ENCODE peak calls at places on chromosomes 1 and 21, in nine cellular contexts. One of them, this sample, is unnamed.

GRCh38 chr1:186785503-186785902 is 43.2 kb upstream of the PLA2G4A start:
- DNase-seq in lower leg skin: no peak
- DNase-seq in fibroblast of lung: no peak
- DNase-seq in lower lobe of right lung: no peak
- DNase-seq in pancreas: no peak
- DNase-seq in endodermal cell: no peak
- DNase-seq in adrenal gland: no peak
- DNase-seq in left lung: no peak
- DNase-seq in psoas muscle: no peak
- DNase-seq in this sample: no peak

GRCh38 chr1:50735443-50735842 is 224.6 kb downstream of the FAF1 start:
- DNase-seq in psoas muscle: no peak
- DNase-seq in left lung: no peak
- DNase-seq in endodermal cell: no peak
- DNase-seq in lower lobe of right lung: no peak
- DNase-seq in adrenal gland: no peak
- DNase-seq in lower leg skin: no peak
- DNase-seq in pancreas: no peak
- DNase-seq in fibroblast of lung: peak
- DNase-seq in this sample: peak

GRCh38 chr1:91278754-91279153 is 125.9 kb downstream of the HFM1 start:
- DNase-seq in lower leg skin: no peak
- DNase-seq in left lung: no peak
- DNase-seq in endodermal cell: peak
- DNase-seq in lower lobe of right lung: no peak
- DNase-seq in adrenal gland: no peak
- DNase-seq in psoas muscle: no peak
- DNase-seq in pancreas: no peak
- DNase-seq in fibroblast of lung: peak
- DNase-seq in this sample: no peak

GRCh38 chr21:35138665-35139381 is 89.7 kb upstream of the RUNX1 start:
- DNase-seq in adrenal gland: no peak
- DNase-seq in lower lobe of right lung: no peak
- DNase-seq in fibroblast of lung: peak
- DNase-seq in pancreas: no peak
- DNase-seq in left lung: no peak
- DNase-seq in endodermal cell: no peak
- DNase-seq in psoas muscle: no peak
- DNase-seq in lower leg skin: no peak
- DNase-seq in this sample: peak

GRCh38 chr1:70675737-70676156 is 264.7 kb downstream of the CTH start:
- DNase-seq in lower lobe of right lung: no peak
- DNase-seq in pancreas: no peak
- DNase-seq in psoas muscle: no peak
- DNase-seq in lower leg skin: no peak
- DNase-seq in fibroblast of lung: no peak
- DNase-seq in endodermal cell: peak
- DNase-seq in left lung: peak
- DNase-seq in adrenal gland: no peak
- DNase-seq in this sample: no peak

GRCh38 chr1:198700396-198700795 is 61.6 kb downstream of the PTPRC start:
- DNase-seq in endodermal cell: no peak
- DNase-seq in lower leg skin: no peak
- DNase-seq in fibroblast of lung: peak
- DNase-seq in lower lobe of right lung: no peak
- DNase-seq in pancreas: no peak
- DNase-seq in left lung: no peak
- DNase-seq in psoas muscle: no peak
- DNase-seq in adrenal gland: no peak
- DNase-seq in this sample: no peak

GRCh38 chr21:35169574-35169973 is 120.5 kb upstream of the RUNX1 start:
- DNase-seq in lower leg skin: no peak
- DNase-seq in fibroblast of lung: no peak
- DNase-seq in adrenal gland: no peak
- DNase-seq in psoas muscle: no peak
- DNase-seq in endodermal cell: no peak
- DNase-seq in lower lobe of right lung: no peak
- DNase-seq in left lung: no peak
- DNase-seq in pancreas: no peak
- DNase-seq in this sample: no peak

GRCh38 chr1:39656416-39656815 is 15.5 kb downstream of the NT5C1A start:
- DNase-seq in fibroblast of lung: no peak
- DNase-seq in psoas muscle: no peak
- DNase-seq in lower leg skin: no peak
- DNase-seq in adrenal gland: peak
- DNase-seq in endodermal cell: no peak
- DNase-seq in pancreas: no peak
- DNase-seq in left lung: no peak
- DNase-seq in lower lobe of right lung: no peak
- DNase-seq in this sample: no peak

GRCh38 chr1:225866061-225866844 is 15.9 kb downstream of the TMEM63A start:
- DNase-seq in pancreas: no peak
- DNase-seq in adrenal gland: no peak
- DNase-seq in left lung: peak
- DNase-seq in lower lobe of right lung: no peak
- DNase-seq in fibroblast of lung: peak
- DNase-seq in endodermal cell: no peak
- DNase-seq in psoas muscle: peak
- DNase-seq in lower leg skin: no peak
- DNase-seq in this sample: peak

GRCh38 chr1:227887697-227888403 is 59.9 kb downstream of the WNT9A start:
- DNase-seq in lower lobe of right lung: peak
- DNase-seq in adrenal gland: peak
- DNase-seq in pancreas: peak
- DNase-seq in endodermal cell: peak
- DNase-seq in psoas muscle: peak
- DNase-seq in lower leg skin: peak
- DNase-seq in fibroblast of lung: peak
- DNase-seq in left lung: peak
- DNase-seq in this sample: no peak

GRCh38 chr1:194366705-194367104 is 1180.3 kb upstream of the B3GALT2 start:
- DNase-seq in fibroblast of lung: peak
- DNase-seq in pancreas: no peak
- DNase-seq in left lung: no peak
- DNase-seq in lower leg skin: no peak
- DNase-seq in adrenal gland: no peak
- DNase-seq in endodermal cell: no peak
- DNase-seq in lower lobe of right lung: no peak
- DNase-seq in psoas muscle: no peak
- DNase-seq in this sample: no peak

GRCh38 chr1:200231787-200232222 is 178.0 kb downstream of the ZNF281 start:
- DNase-seq in left lung: no peak
- DNase-seq in lower leg skin: no peak
- DNase-seq in pancreas: no peak
- DNase-seq in lower lobe of right lung: no peak
- DNase-seq in adrenal gland: no peak
- DNase-seq in psoas muscle: no peak
- DNase-seq in endodermal cell: no peak
- DNase-seq in fibroblast of lung: peak
- DNase-seq in this sample: no peak

GRCh38 chr1:8595919-8596318 is 221.5 kb downstream of the RERE start:
- DNase-seq in psoas muscle: no peak
- DNase-seq in endodermal cell: no peak
- DNase-seq in lower leg skin: no peak
- DNase-seq in adrenal gland: no peak
- DNase-seq in fibroblast of lung: peak
- DNase-seq in pancreas: no peak
- DNase-seq in left lung: no peak
- DNase-seq in lower lobe of right lung: no peak
- DNase-seq in this sample: peak

GRCh38 chr1:22503721-22504410 is 52.2 kb downstream of the ZBTB40 start:
- DNase-seq in psoas muscle: no peak
- DNase-seq in fibroblast of lung: peak
- DNase-seq in adrenal gland: no peak
- DNase-seq in endodermal cell: no peak
- DNase-seq in lower lobe of right lung: no peak
- DNase-seq in pancreas: no peak
- DNase-seq in left lung: no peak
- DNase-seq in lower leg skin: no peak
- DNase-seq in this sample: no peak

GRCh38 chr1:222785553-222785952 is 29.3 kb upstream of the DISP1 start:
- DNase-seq in psoas muscle: no peak
- DNase-seq in left lung: no peak
- DNase-seq in endodermal cell: no peak
- DNase-seq in pancreas: no peak
- DNase-seq in adrenal gland: no peak
- DNase-seq in fibroblast of lung: no peak
- DNase-seq in lower leg skin: no peak
- DNase-seq in lower lobe of right lung: no peak
- DNase-seq in this sample: no peak

DNA sequence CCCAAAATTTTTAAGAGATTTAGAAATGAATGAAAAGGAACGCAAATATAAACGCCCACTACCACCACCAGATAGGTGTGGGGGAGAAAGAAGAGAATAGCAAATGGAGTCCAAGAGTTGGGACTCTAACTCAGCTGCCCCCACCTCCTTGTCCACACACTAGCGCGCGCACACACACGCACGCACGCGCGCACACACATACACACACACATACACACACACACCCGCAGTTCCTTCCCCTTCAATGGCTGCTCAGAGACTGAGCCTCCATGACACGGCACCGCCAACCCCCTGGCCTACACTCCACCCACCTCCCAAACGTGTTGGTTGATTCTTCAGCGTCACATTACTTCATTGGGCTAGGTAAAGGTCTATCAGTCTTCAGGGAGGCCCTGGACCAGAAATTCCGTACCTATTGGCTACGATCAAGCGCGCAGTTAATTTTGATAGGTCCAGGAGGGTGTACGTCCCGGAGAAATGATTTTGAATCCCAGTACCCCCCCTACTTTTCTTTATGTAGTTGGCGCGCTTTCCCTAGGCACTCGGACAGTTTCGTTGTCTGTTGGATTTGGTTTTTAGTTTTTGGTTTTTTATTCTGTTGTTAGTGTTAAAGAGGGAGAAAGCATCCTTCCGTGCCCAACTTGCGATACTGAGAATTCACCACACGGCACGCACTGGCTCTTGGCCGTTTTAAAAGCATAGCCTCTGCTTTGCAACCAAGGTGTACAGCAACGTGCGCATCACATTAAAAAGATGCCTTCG is at the start of gene ANP32E:
- DNase-seq in lower leg skin: peak
- DNase-seq in pancreas: peak
- DNase-seq in fibroblast of lung: peak
- DNase-seq in left lung: peak
- DNase-seq in endodermal cell: peak
- DNase-seq in adrenal gland: peak
- DNase-seq in lower lobe of right lung: peak
- DNase-seq in psoas muscle: peak
- DNase-seq in this sample: peak
- TF ChIP-seq CTCF in lower leg skin: no peak
- TF ChIP-seq CTCF in pancreas: no peak
- TF ChIP-seq CTCF in fibroblast of lung: peak
- TF ChIP-seq CTCF in left lung: no peak
- TF ChIP-seq CTCF in endodermal cell: peak
- TF ChIP-seq CTCF in adrenal gland: peak
- TF ChIP-seq CTCF in lower lobe of right lung: peak
- TF ChIP-seq CTCF in psoas muscle: peak
- TF ChIP-seq CTCF in this sample: no peak

GRCh38 chr1:1361233-1361981 is 3.1 kb upstream of the MXRA8 start:
- DNase-seq in lower lobe of right lung: no peak
- DNase-seq in pancreas: peak
- DNase-seq in adrenal gland: no peak
- DNase-seq in psoas muscle: peak
- DNase-seq in left lung: peak
- DNase-seq in lower leg skin: no peak
- DNase-seq in endodermal cell: peak
- DNase-seq in fibroblast of lung: no peak
- DNase-seq in this sample: no peak

GRCh38 chr1:1361982-1362423 is 3.6 kb upstream of the MXRA8 start:
- DNase-seq in left lung: peak
- DNase-seq in fibroblast of lung: peak
- DNase-seq in psoas muscle: peak
- DNase-seq in pancreas: peak
- DNase-seq in lower lobe of right lung: no peak
- DNase-seq in endodermal cell: peak
- DNase-seq in lower leg skin: no peak
- DNase-seq in adrenal gland: no peak
- DNase-seq in this sample: no peak

GRCh38 chr1:1365875-1366698 is 7.7 kb upstream of the MXRA8 start:
- DNase-seq in adrenal gland: no peak
- DNase-seq in pancreas: no peak
- DNase-seq in fibroblast of lung: no peak
- DNase-seq in endodermal cell: no peak
- DNase-seq in lower leg skin: no peak
- DNase-seq in left lung: no peak
- DNase-seq in lower lobe of right lung: no peak
- DNase-seq in psoas muscle: no peak
- DNase-seq in this sample: no peak

GRCh38 chr1:1366699-1367067 is 8.3 kb downstream of the AURKAIP1 start:
- DNase-seq in lower leg skin: no peak
- DNase-seq in fibroblast of lung: no peak
- DNase-seq in psoas muscle: no peak
- DNase-seq in left lung: no peak
- DNase-seq in endodermal cell: no peak
- DNase-seq in pancreas: no peak
- DNase-seq in adrenal gland: no peak
- DNase-seq in lower lobe of right lung: no peak
- DNase-seq in this sample: no peak

DNA sequence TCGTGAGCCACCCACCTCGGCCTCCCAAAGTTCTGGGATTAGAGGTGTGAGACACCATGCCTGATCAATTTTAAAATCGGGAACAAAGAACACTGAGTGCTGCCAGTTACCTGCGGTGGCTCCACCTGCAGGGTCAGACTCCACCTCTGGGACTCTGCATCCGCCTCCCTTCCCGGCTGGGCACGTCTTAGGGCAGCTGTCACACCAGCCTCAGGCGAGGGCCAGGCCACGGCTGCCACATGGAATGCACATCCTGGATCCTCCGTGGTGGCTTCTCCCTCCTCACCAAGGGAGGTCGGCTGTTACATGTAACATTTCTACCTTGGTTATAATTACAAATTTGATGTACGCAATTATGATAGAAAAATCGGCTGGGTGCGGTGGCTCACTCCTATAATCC is 5.9 kb upstream of the MXRA8 start:
- DNase-seq in pancreas: no peak
- DNase-seq in lower lobe of right lung: no peak
- DNase-seq in left lung: peak
- DNase-seq in endodermal cell: no peak
- DNase-seq in adrenal gland: no peak
- DNase-seq in psoas muscle: peak
- DNase-seq in fibroblast of lung: no peak
- DNase-seq in lower leg skin: no peak
- DNase-seq in this sample: no peak
- TF ChIP-seq CTCF in pancreas: no peak
- TF ChIP-seq CTCF in lower lobe of right lung: no peak
- TF ChIP-seq CTCF in left lung: no peak
- TF ChIP-seq CTCF in endodermal cell: no peak
- TF ChIP-seq CTCF in adrenal gland: no peak
- TF ChIP-seq CTCF in psoas muscle: no peak
- TF ChIP-seq CTCF in fibroblast of lung: no peak
- TF ChIP-seq CTCF in lower leg skin: no peak
- TF ChIP-seq CTCF in this sample: no peak

GRCh38 chr1:94676686-94677085 is 135.1 kb upstream of the F3 start:
- DNase-seq in left lung: no peak
- DNase-seq in lower lobe of right lung: peak
- DNase-seq in psoas muscle: no peak
- DNase-seq in fibroblast of lung: no peak
- DNase-seq in lower leg skin: no peak
- DNase-seq in endodermal cell: peak
- DNase-seq in adrenal gland: no peak
- DNase-seq in pancreas: no peak
- DNase-seq in this sample: no peak
- TF ChIP-seq CTCF in left lung: no peak
- TF ChIP-seq CTCF in lower lobe of right lung: no peak
- TF ChIP-seq CTCF in psoas muscle: no peak
- TF ChIP-seq CTCF in fibroblast of lung: no peak
- TF ChIP-seq CTCF in lower leg skin: no peak
- TF ChIP-seq CTCF in endodermal cell: no peak
- TF ChIP-seq CTCF in adrenal gland: no peak
- TF ChIP-seq CTCF in pancreas: no peak
- TF ChIP-seq CTCF in this sample: no peak

GRCh38 chr1:234743866-234744581 is 134.0 kb upstream of the IRF2BP2 start:
- DNase-seq in adrenal gland: no peak
- DNase-seq in fibroblast of lung: peak
- DNase-seq in psoas muscle: no peak
- DNase-seq in pancreas: no peak
- DNase-seq in lower leg skin: no peak
- DNase-seq in endodermal cell: peak
- DNase-seq in lower lobe of right lung: no peak
- DNase-seq in left lung: no peak
- DNase-seq in this sample: no peak
- TF ChIP-seq CTCF in adrenal gland: no peak
- TF ChIP-seq CTCF in fibroblast of lung: no peak
- TF ChIP-seq CTCF in psoas muscle: no peak
- TF ChIP-seq CTCF in pancreas: no peak
- TF ChIP-seq CTCF in lower leg skin: no peak
- TF ChIP-seq CTCF in endodermal cell: no peak
- TF ChIP-seq CTCF in lower lobe of right lung: no peak
- TF ChIP-seq CTCF in left lung: no peak
- TF ChIP-seq CTCF in this sample: no peak